ENCODE peak calls at places on chromosomes 11 and 22, in ten cellular contexts. One of them, this sample, is unnamed.
A peak's percentile ranks its signal among the peaks of the same experiment; 100 is the strongest.

GRCh38 chr11:34027516-34028406 is 23.8 kb upstream of the CAPRIN1 start:
- DNase-seq in foreskin fibroblast: no peak
- DNase-seq in OCI-LY7: no peak
- DNase-seq in mammary epithelial cell: no peak
- DNase-seq in foreskin keratinocyte: no peak
- DNase-seq in stomach: peak; percentile 66
- DNase-seq in cardiac muscle cell: no peak
- DNase-seq in adrenal gland: no peak
- DNase-seq in PC-9: no peak
- DNase-seq in fibroblast of the aortic adventitia: no peak
- DNase-seq in this sample: no peak

GRCh38 chr11:43419460-43419859 is 60.7 kb downstream of the TTC17 start:
- DNase-seq in foreskin fibroblast: peak; percentile 59
- DNase-seq in OCI-LY7: peak; percentile 57
- DNase-seq in mammary epithelial cell: peak; percentile 14
- DNase-seq in foreskin keratinocyte: no peak
- DNase-seq in stomach: peak; percentile 41
- DNase-seq in cardiac muscle cell: peak; percentile 50
- DNase-seq in adrenal gland: no peak
- DNase-seq in PC-9: no peak
- DNase-seq in fibroblast of the aortic adventitia: peak; percentile 58
- DNase-seq in this sample: peak; percentile 18

GRCh38 chr11:110901441-110901840 is 189.2 kb upstream of the ARHGAP20 start:
- DNase-seq in foreskin fibroblast: no peak
- DNase-seq in OCI-LY7: no peak
- DNase-seq in mammary epithelial cell: no peak
- DNase-seq in foreskin keratinocyte: no peak
- DNase-seq in stomach: no peak
- DNase-seq in cardiac muscle cell: no peak
- DNase-seq in adrenal gland: no peak
- DNase-seq in PC-9: no peak
- DNase-seq in fibroblast of the aortic adventitia: no peak
- DNase-seq in this sample: no peak

GRCh38 chr11:89487016-89487415 is 4.2 kb downstream of the NOX4 start:
- DNase-seq in foreskin fibroblast: peak; percentile 21
- DNase-seq in OCI-LY7: no peak
- DNase-seq in mammary epithelial cell: no peak
- DNase-seq in foreskin keratinocyte: peak; percentile 21
- DNase-seq in stomach: no peak
- DNase-seq in cardiac muscle cell: no peak
- DNase-seq in adrenal gland: no peak
- DNase-seq in PC-9: no peak
- DNase-seq in fibroblast of the aortic adventitia: peak; percentile 16
- DNase-seq in this sample: no peak

GRCh38 chr22:19120829-19121630 is 1.2 kb downstream of the DGCR2 start:
- DNase-seq in foreskin fibroblast: peak; percentile 53
- DNase-seq in OCI-LY7: no peak
- DNase-seq in mammary epithelial cell: peak; percentile 75
- DNase-seq in foreskin keratinocyte: peak; percentile 29
- DNase-seq in stomach: peak; percentile 66
- DNase-seq in cardiac muscle cell: peak; percentile 28
- DNase-seq in adrenal gland: peak; percentile 71
- DNase-seq in PC-9: peak; percentile 71
- DNase-seq in fibroblast of the aortic adventitia: peak; percentile 32
- DNase-seq in this sample: no peak

GRCh38 chr11:36713715-36714114 is 115.7 kb upstream of the RAG2 start:
- DNase-seq in foreskin fibroblast: no peak
- DNase-seq in OCI-LY7: no peak
- DNase-seq in mammary epithelial cell: no peak
- DNase-seq in foreskin keratinocyte: no peak
- DNase-seq in stomach: no peak
- DNase-seq in cardiac muscle cell: no peak
- DNase-seq in adrenal gland: peak; percentile 16
- DNase-seq in PC-9: no peak
- DNase-seq in fibroblast of the aortic adventitia: no peak
- DNase-seq in this sample: no peak

GRCh38 chr22:49815641-49816071 is 12.0 kb downstream of the BRD1 start:
- DNase-seq in foreskin fibroblast: no peak
- DNase-seq in OCI-LY7: no peak
- DNase-seq in mammary epithelial cell: peak; percentile 11
- DNase-seq in foreskin keratinocyte: no peak
- DNase-seq in stomach: peak; percentile 58
- DNase-seq in cardiac muscle cell: no peak
- DNase-seq in adrenal gland: no peak
- DNase-seq in PC-9: peak; percentile 86
- DNase-seq in fibroblast of the aortic adventitia: no peak
- DNase-seq in this sample: no peak

GRCh38 chr11:9765320-9766101 is 101.6 kb downstream of the SWAP70 start:
- DNase-seq in foreskin fibroblast: peak; percentile 90
- DNase-seq in OCI-LY7: no peak
- DNase-seq in mammary epithelial cell: no peak
- DNase-seq in foreskin keratinocyte: no peak
- DNase-seq in stomach: no peak
- DNase-seq in cardiac muscle cell: peak; percentile 79
- DNase-seq in adrenal gland: peak; percentile 49
- DNase-seq in PC-9: peak; percentile 8
- DNase-seq in fibroblast of the aortic adventitia: peak; percentile 92
- DNase-seq in this sample: no peak

GRCh38 chr22:42418811-42419243 is 13.4 kb downstream of the NFAM1 start:
- DNase-seq in foreskin fibroblast: no peak
- DNase-seq in OCI-LY7: no peak
- DNase-seq in mammary epithelial cell: no peak
- DNase-seq in foreskin keratinocyte: no peak
- DNase-seq in stomach: no peak
- DNase-seq in cardiac muscle cell: no peak
- DNase-seq in adrenal gland: no peak
- DNase-seq in PC-9: no peak
- DNase-seq in fibroblast of the aortic adventitia: no peak
- DNase-seq in this sample: no peak

GRCh38 chr11:47060807-47061206 is 115.9 kb downstream of the ARFGAP2 start:
- DNase-seq in foreskin fibroblast: peak; percentile 28
- DNase-seq in OCI-LY7: no peak
- DNase-seq in mammary epithelial cell: no peak
- DNase-seq in foreskin keratinocyte: no peak
- DNase-seq in stomach: no peak
- DNase-seq in cardiac muscle cell: no peak
- DNase-seq in adrenal gland: no peak
- DNase-seq in PC-9: no peak
- DNase-seq in fibroblast of the aortic adventitia: peak; percentile 56
- DNase-seq in this sample: no peak

GRCh38 chr22:38230108-38230825 is 28.5 kb downstream of the MAFF start:
- DNase-seq in foreskin fibroblast: peak; percentile 73
- DNase-seq in OCI-LY7: peak; percentile 24
- DNase-seq in mammary epithelial cell: no peak
- DNase-seq in foreskin keratinocyte: no peak
- DNase-seq in stomach: peak; percentile 82
- DNase-seq in cardiac muscle cell: peak; percentile 51
- DNase-seq in adrenal gland: peak; percentile 65
- DNase-seq in PC-9: no peak
- DNase-seq in fibroblast of the aortic adventitia: no peak
- DNase-seq in this sample: peak; percentile 75
- TF ChIP-seq CTCF in foreskin fibroblast: no peak
- TF ChIP-seq CTCF in OCI-LY7: peak; percentile 64
- TF ChIP-seq CTCF in mammary epithelial cell: peak; percentile 56
- TF ChIP-seq CTCF in foreskin keratinocyte: peak; percentile 92
- TF ChIP-seq CTCF in stomach: peak; percentile 42
- TF ChIP-seq CTCF in cardiac muscle cell: peak; percentile 23
- TF ChIP-seq CTCF in adrenal gland: peak; percentile 25
- TF ChIP-seq CTCF in PC-9: peak; percentile 17
- TF ChIP-seq CTCF in fibroblast of the aortic adventitia: peak; percentile 32
- TF ChIP-seq CTCF in this sample: peak; percentile 55

GRCh38 chr11:12186683-12187082 is 76.3 kb downstream of the MICAL2 start:
- DNase-seq in foreskin fibroblast: no peak
- DNase-seq in OCI-LY7: no peak
- DNase-seq in mammary epithelial cell: no peak
- DNase-seq in foreskin keratinocyte: no peak
- DNase-seq in stomach: no peak
- DNase-seq in cardiac muscle cell: no peak
- DNase-seq in adrenal gland: no peak
- DNase-seq in PC-9: no peak
- DNase-seq in fibroblast of the aortic adventitia: no peak
- DNase-seq in this sample: no peak

GRCh38 chr11:12185106-12185690 is 74.8 kb downstream of the MICAL2 start:
- DNase-seq in foreskin fibroblast: no peak
- DNase-seq in OCI-LY7: no peak
- DNase-seq in mammary epithelial cell: no peak
- DNase-seq in foreskin keratinocyte: no peak
- DNase-seq in stomach: no peak
- DNase-seq in cardiac muscle cell: no peak
- DNase-seq in adrenal gland: no peak
- DNase-seq in PC-9: no peak
- DNase-seq in fibroblast of the aortic adventitia: no peak
- DNase-seq in this sample: no peak

GRCh38 chr11:12187399-12187798 is 77.0 kb downstream of the MICAL2 start:
- DNase-seq in foreskin fibroblast: no peak
- DNase-seq in OCI-LY7: no peak
- DNase-seq in mammary epithelial cell: peak; percentile 85
- DNase-seq in foreskin keratinocyte: no peak
- DNase-seq in stomach: no peak
- DNase-seq in cardiac muscle cell: peak; percentile 75
- DNase-seq in adrenal gland: no peak
- DNase-seq in PC-9: no peak
- DNase-seq in fibroblast of the aortic adventitia: no peak
- DNase-seq in this sample: no peak

GRCh38 chr11:12184696-12185095 is 74.3 kb downstream of the MICAL2 start:
- DNase-seq in foreskin fibroblast: peak; percentile 59
- DNase-seq in OCI-LY7: no peak
- DNase-seq in mammary epithelial cell: no peak
- DNase-seq in foreskin keratinocyte: no peak
- DNase-seq in stomach: no peak
- DNase-seq in cardiac muscle cell: no peak
- DNase-seq in adrenal gland: no peak
- DNase-seq in PC-9: no peak
- DNase-seq in fibroblast of the aortic adventitia: no peak
- DNase-seq in this sample: no peak

GRCh38 chr11:12185914-12186313 is 75.5 kb downstream of the MICAL2 start:
- DNase-seq in foreskin fibroblast: no peak
- DNase-seq in OCI-LY7: no peak
- DNase-seq in mammary epithelial cell: no peak
- DNase-seq in foreskin keratinocyte: no peak
- DNase-seq in stomach: no peak
- DNase-seq in cardiac muscle cell: peak; percentile 88
- DNase-seq in adrenal gland: no peak
- DNase-seq in PC-9: no peak
- DNase-seq in fibroblast of the aortic adventitia: no peak
- DNase-seq in this sample: no peak
- TF ChIP-seq CTCF in foreskin fibroblast: no peak
- TF ChIP-seq CTCF in OCI-LY7: no peak
- TF ChIP-seq CTCF in mammary epithelial cell: no peak
- TF ChIP-seq CTCF in foreskin keratinocyte: no peak
- TF ChIP-seq CTCF in stomach: no peak
- TF ChIP-seq CTCF in cardiac muscle cell: no peak
- TF ChIP-seq CTCF in adrenal gland: no peak
- TF ChIP-seq CTCF in PC-9: no peak
- TF ChIP-seq CTCF in fibroblast of the aortic adventitia: no peak
- TF ChIP-seq CTCF in this sample: no peak

DNA sequence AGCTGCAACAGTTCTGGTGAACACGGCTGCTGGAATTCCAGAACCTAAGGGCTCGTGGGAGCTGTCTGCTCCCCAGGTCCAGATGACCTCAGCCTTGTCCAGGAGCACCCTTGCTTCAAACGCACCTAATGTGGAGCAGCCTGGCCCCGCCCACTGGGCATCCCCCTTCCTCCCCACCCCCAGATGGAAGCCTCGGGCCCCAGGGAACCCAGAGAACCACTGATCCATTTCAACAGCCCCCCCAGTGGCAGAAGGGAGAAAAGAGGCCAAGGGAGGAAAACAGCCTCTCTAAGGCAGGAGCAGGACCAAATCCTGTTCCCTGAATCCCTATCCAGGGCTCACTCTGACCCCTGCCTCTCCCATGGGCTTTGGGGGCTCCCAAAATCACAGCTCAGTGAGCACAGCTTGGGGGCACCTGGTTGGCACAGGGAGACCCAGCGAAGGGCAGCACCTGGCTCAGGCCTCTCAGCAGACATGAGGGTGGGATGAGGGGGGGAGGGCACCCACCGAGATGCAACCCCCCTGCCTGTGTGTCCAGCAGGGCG is 1.2 kb downstream of the CYTH4 start:
- DNase-seq in foreskin fibroblast: no peak
- DNase-seq in OCI-LY7: peak; percentile 56
- DNase-seq in mammary epithelial cell: no peak
- DNase-seq in foreskin keratinocyte: no peak
- DNase-seq in stomach: no peak
- DNase-seq in cardiac muscle cell: peak; percentile 34
- DNase-seq in adrenal gland: no peak
- DNase-seq in PC-9: no peak
- DNase-seq in fibroblast of the aortic adventitia: no peak
- DNase-seq in this sample: no peak
- TF ChIP-seq CTCF in foreskin fibroblast: peak; percentile 31
- TF ChIP-seq CTCF in OCI-LY7: peak; percentile 72
- TF ChIP-seq CTCF in mammary epithelial cell: no peak
- TF ChIP-seq CTCF in foreskin keratinocyte: peak; percentile 52
- TF ChIP-seq CTCF in stomach: no peak
- TF ChIP-seq CTCF in cardiac muscle cell: no peak
- TF ChIP-seq CTCF in adrenal gland: no peak
- TF ChIP-seq CTCF in PC-9: no peak
- TF ChIP-seq CTCF in fibroblast of the aortic adventitia: peak; percentile 56
- TF ChIP-seq CTCF in this sample: peak; percentile 48

GRCh38 chr11:74398244-74399159 is at the start of gene PGM2L1:
- DNase-seq in foreskin fibroblast: peak; percentile 98
- DNase-seq in OCI-LY7: peak; percentile 93
- DNase-seq in mammary epithelial cell: peak; percentile 93
- DNase-seq in foreskin keratinocyte: peak; percentile 87
- DNase-seq in stomach: peak; percentile 95
- DNase-seq in cardiac muscle cell: peak; percentile 95
- DNase-seq in adrenal gland: peak; percentile 94
- DNase-seq in PC-9: peak; percentile 95
- DNase-seq in fibroblast of the aortic adventitia: peak; percentile 91
- DNase-seq in this sample: peak; percentile 97

GRCh38 chr11:74403607-74404006 is 5.4 kb upstream of the PGM2L1 start:
- DNase-seq in foreskin fibroblast: no peak
- DNase-seq in OCI-LY7: no peak
- DNase-seq in mammary epithelial cell: no peak
- DNase-seq in foreskin keratinocyte: no peak
- DNase-seq in stomach: no peak
- DNase-seq in cardiac muscle cell: no peak
- DNase-seq in adrenal gland: no peak
- DNase-seq in PC-9: no peak
- DNase-seq in fibroblast of the aortic adventitia: no peak
- DNase-seq in this sample: no peak

DNA sequence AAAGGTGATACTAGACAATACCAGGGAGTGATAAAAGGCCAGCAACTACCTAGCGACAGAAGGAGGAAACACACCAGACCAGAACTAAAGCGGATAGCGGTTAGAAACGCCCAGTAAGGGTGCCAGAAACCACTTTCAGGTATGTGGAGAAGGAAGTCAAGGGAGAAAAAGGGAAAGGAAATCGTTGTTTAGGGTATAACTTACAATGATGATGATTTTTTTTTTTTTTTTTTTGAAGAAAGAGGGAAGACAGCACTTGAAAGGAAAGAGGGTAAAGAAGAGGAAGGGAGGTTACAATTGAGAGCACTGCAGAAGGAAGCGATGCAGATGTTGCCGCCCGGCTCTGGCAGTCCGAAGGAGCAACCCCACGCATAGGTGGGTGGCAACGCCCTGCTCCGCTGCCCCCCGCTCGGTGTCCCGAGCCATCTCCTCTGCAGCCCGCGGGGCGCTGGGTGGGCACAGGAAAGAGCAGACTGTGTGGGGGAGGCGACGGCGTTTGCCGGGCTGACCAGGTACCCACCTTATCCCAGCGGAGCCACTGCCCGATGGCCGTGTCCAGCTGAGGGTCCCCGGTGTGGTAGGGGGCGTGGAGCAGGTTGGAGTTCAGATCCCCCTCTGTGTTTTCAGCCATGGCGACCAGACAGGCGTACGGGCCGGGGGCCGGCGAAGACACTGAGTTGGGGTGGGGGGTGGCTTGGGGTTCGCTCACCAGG is 546 bp downstream of the PGM2L1 start:
- DNase-seq in foreskin fibroblast: peak; percentile 33
- DNase-seq in OCI-LY7: peak; percentile 25
- DNase-seq in mammary epithelial cell: peak; percentile 75
- DNase-seq in foreskin keratinocyte: no peak
- DNase-seq in stomach: peak; percentile 33
- DNase-seq in cardiac muscle cell: peak; percentile 36
- DNase-seq in adrenal gland: peak; percentile 22
- DNase-seq in PC-9: peak; percentile 56
- DNase-seq in fibroblast of the aortic adventitia: no peak
- DNase-seq in this sample: peak; percentile 29
- TF ChIP-seq CTCF in foreskin fibroblast: peak; percentile 8
- TF ChIP-seq CTCF in OCI-LY7: no peak
- TF ChIP-seq CTCF in mammary epithelial cell: peak; percentile 37
- TF ChIP-seq CTCF in foreskin keratinocyte: peak; percentile 31
- TF ChIP-seq CTCF in stomach: no peak
- TF ChIP-seq CTCF in cardiac muscle cell: no peak
- TF ChIP-seq CTCF in adrenal gland: no peak
- TF ChIP-seq CTCF in PC-9: peak; percentile 8
- TF ChIP-seq CTCF in fibroblast of the aortic adventitia: peak; percentile 14
- TF ChIP-seq CTCF in this sample: no peak

This sample was measured in GM20000.